ENCODE peak calls at places on chromosome 7, in nine cellular contexts. E is hepatocyte, O is endothelial cell, T is HFF-Myc, Z is astrocyte of the spinal cord, B is AG09309, A is tibial artery, G is esophagus muscularis mucosa, M is bronchial epithelial cell. F is an unnamed sample.

GRCh38 chr7:90407484-90407821 is 4.2 kb downstream of the CLDN12 start:
- DNase-seq in E (no peak), O (no peak), T (no peak), Z (no peak), B (no peak), A (no peak), G (no peak), M (no peak), F (no peak)

GRCh38 chr7:151078233-151079040 is 2.2 kb downstream of the FASTK start:
- DNase-seq in E (peak), O (no peak), T (no peak), Z (no peak), B (no peak), A (peak), G (no peak), M (no peak), F (no peak)

GRCh38 chr7:116561697-116562483 is 37.1 kb downstream of the CAV1 start:
- DNase-seq in E (no peak), O (no peak), T (no peak), Z (peak), B (no peak), A (peak), G (no peak), M (peak), F (no peak)

GRCh38 chr7:55034776-55035175 is 16.0 kb downstream of the EGFR start:
- DNase-seq in E (no peak), O (no peak), T (no peak), Z (no peak), B (no peak), A (no peak), G (peak), M (no peak), F (no peak)

GRCh38 chr7:127821146-127821545 is 169.2 kb downstream of the SND1 start:
- DNase-seq in E (no peak), O (no peak), T (no peak), Z (no peak), B (no peak), A (no peak), G (no peak), M (no peak), F (no peak)

GRCh38 chr7:40455485-40455884 is 320.7 kb downstream of the SUGCT start:
- DNase-seq in E (no peak), O (no peak), T (no peak), Z (no peak), B (no peak), A (no peak), G (no peak), M (no peak), F (no peak)

GRCh38 chr7:49805686-49806085 is 32.2 kb downstream of the VWC2 start:
- DNase-seq in E (no peak), O (no peak), T (no peak), Z (no peak), B (no peak), A (no peak), G (no peak), M (no peak), F (no peak)

GRCh38 chr7:109003742-109004141 is 434.1 kb downstream of the DNAJB9 start:
- DNase-seq in E (peak), O (no peak), T (no peak), Z (peak), B (no peak), A (no peak), G (no peak), M (peak), F (no peak)

GRCh38 chr7:45032421-45032820 is 32.4 kb downstream of the CCM2 start:
- DNase-seq in E (no peak), O (no peak), T (no peak), Z (no peak), B (no peak), A (peak), G (no peak), M (no peak), F (no peak)

GRCh38 chr7:2837476-2837875 is 6.6 kb downstream of the GNA12 start:
- DNase-seq in E (no peak), O (no peak), T (no peak), Z (no peak), B (no peak), A (no peak), G (no peak), M (no peak), F (no peak)

GRCh38 chr7:151876112-151876898 is 610 bp downstream of the PRKAG2 start:
- DNase-seq in E (peak), O (peak), T (no peak), Z (peak), B (no peak), A (peak), G (peak), M (no peak), F (no peak)

GRCh38 chr7:92631067-92631829 is 41.1 kb upstream of the FAM133B start:
- DNase-seq in E (no peak), O (no peak), T (no peak), Z (no peak), B (no peak), A (no peak), G (no peak), M (no peak), F (no peak)

GRCh38 chr7:74657692-74658170 is at the start of gene GTF2I:
- DNase-seq in E (no peak), O (peak), T (no peak), Z (no peak), B (no peak), A (peak), G (no peak), M (no peak), F (peak)

GRCh38 chr7:130912910-130913720 is 179.1 kb upstream of the KLF14 start:
- DNase-seq in E (peak), O (no peak), T (peak), Z (peak), B (peak), A (peak), G (no peak), M (peak), F (peak)

GRCh38 chr7:15099074-15099473 is 196.5 kb upstream of the DGKB start:
- DNase-seq in E (no peak), O (no peak), T (no peak), Z (no peak), B (no peak), A (no peak), G (no peak), M (no peak), F (no peak)

GRCh38 chr7:125125315-125125714 is 195.7 kb upstream of the POT1 start:
- DNase-seq in E (no peak), O (no peak), T (no peak), Z (no peak), B (no peak), A (no peak), G (no peak), M (no peak), F (no peak)

DNA sequence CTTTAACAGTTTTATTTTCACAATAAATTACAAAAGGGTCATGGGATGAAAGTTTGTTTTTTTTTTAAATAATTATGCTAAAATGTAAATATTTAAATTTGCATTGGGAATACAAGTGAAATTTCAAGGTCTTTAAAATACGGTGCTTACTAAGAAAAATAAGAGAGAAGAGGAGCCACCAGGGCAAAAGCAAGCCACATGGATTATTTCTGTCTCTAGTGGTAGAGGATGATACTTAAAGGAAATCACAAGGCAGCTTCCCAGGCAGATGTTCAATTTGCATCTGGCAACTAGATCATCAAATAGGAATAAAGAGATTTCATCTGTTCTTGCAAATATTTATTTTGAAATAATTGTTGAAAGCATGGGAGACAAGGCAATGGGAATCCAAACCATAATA is 111.1 kb downstream of the MDFIC start:
- DNase-seq in E (no peak), O (no peak), T (no peak), Z (no peak), B (no peak), A (no peak), G (no peak), M (no peak), F (no peak)
- TF ChIP-seq CTCF in E (no peak), O (no peak), T (no peak), Z (no peak), B (no peak), A (no peak), G (no peak), M (no peak), F (no peak)

GRCh38 chr7:954330-955238 is at the start of gene ADAP1:
- DNase-seq in E (peak), O (peak), T (no peak), Z (no peak), B (no peak), A (peak), G (no peak), M (peak), F (no peak)
- TF ChIP-seq CTCF in E (no peak), O (no peak), T (no peak), Z (no peak), B (no peak), A (peak), G (no peak), M (peak), F (peak)

GRCh38 chr7:20834656-20835055 is 48.0 kb upstream of the SP8 start:
- DNase-seq in E (no peak), O (no peak), T (no peak), Z (no peak), B (no peak), A (no peak), G (no peak), M (peak), F (no peak)
- TF ChIP-seq CTCF in E (peak), O (no peak), T (no peak), Z (no peak), B (no peak), A (no peak), G (no peak), M (peak), F (no peak)

DNA sequence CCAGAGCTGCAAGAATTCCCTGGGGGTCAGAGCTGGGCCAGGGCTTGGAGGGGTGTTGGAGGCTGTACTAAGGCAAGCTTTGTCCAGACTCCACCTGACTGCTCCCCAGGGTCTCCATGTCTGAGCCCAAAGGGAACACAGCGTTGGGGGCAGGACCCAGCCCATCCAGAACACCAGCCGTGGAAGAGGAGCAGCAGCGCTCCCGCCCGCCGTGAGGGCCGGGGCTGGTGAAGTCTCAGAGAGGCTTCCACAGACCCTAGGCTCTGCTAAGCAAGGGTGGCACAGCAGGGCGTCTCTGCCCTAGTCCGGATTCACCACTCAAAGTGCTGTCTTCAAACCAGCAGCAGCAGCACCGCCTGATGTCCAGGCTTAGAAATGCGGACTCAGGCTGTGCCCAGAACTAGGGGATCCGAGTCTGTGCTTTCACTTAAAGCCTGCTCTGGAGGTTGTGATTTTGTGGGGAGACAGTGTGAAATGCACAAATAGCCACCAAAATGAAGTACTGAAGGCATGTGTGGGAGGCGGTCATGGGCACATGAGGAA is 16.7 kb upstream of the AQP1 start:
- DNase-seq in E (no peak), O (no peak), T (no peak), Z (no peak), B (no peak), A (no peak), G (no peak), M (no peak), F (no peak)
- TF ChIP-seq CTCF in E (peak), O (no peak), T (peak), Z (peak), B (peak), A (no peak), G (no peak), M (no peak), F (peak)

GRCh38 chr7:132145466-132145865 is 430.8 kb downstream of the PLXNA4 start:
- DNase-seq in E (peak), O (no peak), T (no peak), Z (peak), B (peak), A (peak), G (no peak), M (peak), F (no peak)
- TF ChIP-seq CTCF in E (no peak), O (no peak), T (no peak), Z (no peak), B (peak), A (no peak), G (no peak), M (peak), F (peak)

F was measured in osteocyte.